ENCODE peak calls at places on chromosome 18, in seven cellular contexts. T, B, K, L, J, E and S are unnamed samples.
A peak's percentile ranks its signal among the peaks of the same experiment; 100 is the strongest.

GRCh38 chr18:69402219-69402989 is 1.7 kb downstream of the DOK6 start:
- DNase-seq in T (no peak), B (peak; percentile 61), K (no peak), L (no peak), J (no peak), E (no peak), S (no peak)

GRCh38 chr18:55322176-55322735 is 265.7 kb downstream of the TCF4 start:
- DNase-seq in T (peak; percentile 85), B (no peak), K (peak; percentile 62), L (peak; percentile 13), J (peak; percentile 78), E (peak; percentile 75), S (peak; percentile 69)

GRCh38 chr18:2139676-2140075 is 431.6 kb downstream of the METTL4 start:
- DNase-seq in T (no peak), B (no peak), K (no peak), L (no peak), J (no peak), E (no peak), S (peak; percentile 78)

GRCh38 chr18:55641501-55641900 is 53.5 kb upstream of the TCF4 start:
- DNase-seq in T (no peak), B (no peak), K (no peak), L (no peak), J (no peak), E (no peak), S (no peak)

GRCh38 chr18:78733762-78734613 is 245.6 kb upstream of the SALL3 start:
- DNase-seq in T (no peak), B (no peak), K (no peak), L (no peak), J (no peak), E (no peak), S (no peak)

GRCh38 chr18:45590060-45590537 is 25.2 kb upstream of the SLC14A2 start:
- DNase-seq in T (peak; percentile 55), B (no peak), K (no peak), L (no peak), J (no peak), E (no peak), S (no peak)

GRCh38 chr18:40159141-40160017 is 1795.7 kb upstream of the PIK3C3 start:
- DNase-seq in T (peak; percentile 26), B (peak; percentile 67), K (no peak), L (peak; percentile 38), J (no peak), E (no peak), S (peak; percentile 16)

GRCh38 chr18:25132786-25133496 is 219.0 kb downstream of the ZNF521 start:
- DNase-seq in T (no peak), B (no peak), K (no peak), L (no peak), J (no peak), E (no peak), S (no peak)

GRCh38 chr18:24023185-24023814 is 8.7 kb downstream of the TTC39C start:
- DNase-seq in T (no peak), B (no peak), K (no peak), L (no peak), J (no peak), E (no peak), S (no peak)

GRCh38 chr18:25805323-25805722 is 285.1 kb downstream of the SS18 start:
- DNase-seq in T (no peak), B (no peak), K (no peak), L (peak; percentile 1), J (no peak), E (no peak), S (peak; percentile 3)

GRCh38 chr18:48455555-48456478 is 46.6 kb upstream of the ZBTB7C start:
- DNase-seq in T (no peak), B (no peak), K (no peak), L (peak; percentile 72), J (no peak), E (peak; percentile 40), S (peak; percentile 97)

GRCh38 chr18:35027206-35027605 is 14.0 kb upstream of the MAPRE2 start:
- DNase-seq in T (no peak), B (no peak), K (no peak), L (no peak), J (no peak), E (no peak), S (no peak)

GRCh38 chr18:32445846-32446245 is 24.8 kb downstream of the GAREM1 start:
- DNase-seq in T (no peak), B (no peak), K (no peak), L (no peak), J (no peak), E (no peak), S (no peak)

GRCh38 chr18:35267161-35267651 is 22.8 kb downstream of the ZSCAN30 start:
- DNase-seq in T (no peak), B (peak; percentile 92), K (no peak), L (no peak), J (peak; percentile 90), E (peak; percentile 80), S (no peak)

GRCh38 chr18:55790296-55790695 is 202.3 kb upstream of the TCF4 start:
- DNase-seq in T (no peak), B (no peak), K (no peak), L (no peak), J (no peak), E (no peak), S (peak; percentile 94)

GRCh38 chr18:79139206-79139605 is 70.0 kb downstream of the ATP9B start:
- DNase-seq in T (no peak), B (no peak), K (no peak), L (no peak), J (no peak), E (no peak), S (no peak)

GRCh38 chr18:21112140-21112473 is 494 bp upstream of the ROCK1 start:
- DNase-seq in T (no peak), B (no peak), K (no peak), L (no peak), J (no peak), E (no peak), S (no peak)

GRCh38 chr18:79521806-79522205 is 126.1 kb downstream of the NFATC1 start:
- DNase-seq in T (no peak), B (no peak), K (no peak), L (no peak), J (peak; percentile 11), E (no peak), S (no peak)

GRCh38 chr18:32093106-32093511 is 1.4 kb downstream of the RNF138 start:
- DNase-seq in T (peak; percentile 17), B (peak; percentile 44), K (peak; percentile 52), L (peak; percentile 65), J (peak; percentile 77), E (peak; percentile 61), S (peak; percentile 44)

GRCh38 chr18:13222371-13223281 is 4.1 kb downstream of the LDLRAD4 start:
- DNase-seq in T (no peak), B (peak; percentile 85), K (no peak), L (no peak), J (peak; percentile 74), E (peak; percentile 80), S (no peak)

GRCh38 chr18:60053747-60054304 is 154.0 kb downstream of the PMAIP1 start:
- DNase-seq in T (peak; percentile 74), B (no peak), K (no peak), L (peak; percentile 59), J (no peak), E (no peak), S (peak; percentile 99)

GRCh38 chr18:9913151-9913525 is 678 bp upstream of the VAPA start:
- DNase-seq in T (no peak), B (no peak), K (no peak), L (no peak), J (no peak), E (no peak), S (no peak)

GRCh38 chr18:54775686-54776085 is 52.6 kb upstream of the RAB27B start:
- DNase-seq in T (no peak), B (no peak), K (no peak), L (peak; percentile 14), J (no peak), E (no peak), S (peak; percentile 73)

GRCh38 chr18:3162181-3162580 is 57.6 kb downstream of the MYOM1 start:
- DNase-seq in T (no peak), B (no peak), K (no peak), L (no peak), J (no peak), E (peak; percentile 74), S (peak; percentile 65)

GRCh38 chr18:47204908-47205522 is 28.9 kb upstream of the IER3IP1 start:
- DNase-seq in T (peak; percentile 2), B (peak; percentile 40), K (peak; percentile 27), L (peak; percentile 37), J (no peak), E (peak; percentile 21), S (peak; percentile 27)

GRCh38 chr18:58362027-58362575 is 266.8 kb downstream of the ALPK2 start:
- DNase-seq in T (peak; percentile 44), B (no peak), K (no peak), L (no peak), J (no peak), E (no peak), S (peak; percentile 32)

GRCh38 chr18:76610012-76610411 is 115.0 kb upstream of the ZNF516 start:
- DNase-seq in T (no peak), B (no peak), K (no peak), L (no peak), J (no peak), E (no peak), S (no peak)

GRCh38 chr18:35282353-35282752 is 7.7 kb downstream of the ZSCAN30 start:
- DNase-seq in T (no peak), B (no peak), K (no peak), L (no peak), J (no peak), E (no peak), S (peak; percentile 63)

GRCh38 chr18:58180738-58181353 is 136.8 kb downstream of the NEDD4L start:
- DNase-seq in T (peak; percentile 35), B (peak; percentile 71), K (peak; percentile 77), L (peak; percentile 38), J (no peak), E (peak; percentile 72), S (no peak)

GRCh38 chr18:45547910-45548309 is 67.4 kb upstream of the SLC14A2 start:
- DNase-seq in T (no peak), B (no peak), K (no peak), L (no peak), J (no peak), E (no peak), S (no peak)

GRCh38 chr18:9838144-9838877 is 47.5 kb upstream of the TXNDC2 start:
- DNase-seq in T (peak; percentile 91), B (peak; percentile 60), K (no peak), L (no peak), J (peak; percentile 76), E (no peak), S (no peak)